ENCODE peak calls at places on chromosomes 12 and 14, in five cellular contexts. M is pancreas; B is thoracic aorta; A is IMR-90; N is CD4-positive, alpha-beta memory T cell. O is an unnamed sample.

GRCh38 chr14:21723431-21724045 is 49.9 kb upstream of the OR4E1 start:
- DNase-seq in N (peak), M (no peak), A (no peak), B (no peak), O (no peak)

GRCh38 chr12:44246481-44247105 is 410.7 kb downstream of the TMEM117 start:
- DNase-seq in B (no peak), A (peak), N (no peak), M (no peak), O (no peak)

GRCh38 chr12:910416-910815 is 39.1 kb downstream of the RAD52 start:
- DNase-seq in A (no peak), M (no peak), B (no peak), N (no peak), O (no peak)

GRCh38 chr12:1131811-1132224 is 140.8 kb downstream of the ERC1 start:
- DNase-seq in B (no peak), N (no peak), A (no peak), M (no peak), O (peak)

GRCh38 chr12:122363782-122364181 is 58.7 kb downstream of the CLIP1 start:
- DNase-seq in A (no peak), N (no peak), B (no peak), M (no peak), O (no peak)

GRCh38 chr12:46224401-46224800 is 44.4 kb downstream of the SLC38A1 start:
- DNase-seq in M (no peak), N (no peak), A (peak), B (no peak), O (no peak)

GRCh38 chr12:55706840-55707671 is 648 bp downstream of the ITGA7 start:
- DNase-seq in N (no peak), B (no peak), A (no peak), M (no peak), O (no peak)

GRCh38 chr12:15936751-15937150 is 25.6 kb downstream of the DERA start:
- DNase-seq in B (no peak), M (no peak), N (no peak), A (no peak), O (no peak)

GRCh38 chr12:51033457-51034089 is 7.4 kb upstream of the SLC11A2 start:
- DNase-seq in M (no peak), N (no peak), B (no peak), A (no peak), O (no peak)

GRCh38 chr12:51033048-51033447 is 6.9 kb upstream of the SLC11A2 start:
- DNase-seq in B (no peak), A (no peak), N (no peak), M (no peak), O (no peak)

GRCh38 chr12:51036165-51036765 is 10.1 kb upstream of the SLC11A2 start:
- DNase-seq in B (no peak), N (no peak), M (no peak), A (no peak), O (no peak)
- H3K27ac ChIP-seq in B (no peak), N (no peak), M (no peak), A (no peak), O (no peak)

GRCh38 chr12:98998697-98999299 is 353.7 kb downstream of the APAF1 start:
- DNase-seq in A (peak), N (no peak), M (no peak), B (no peak), O (no peak)
- H3K27ac ChIP-seq in A (no peak), N (no peak), M (no peak), B (no peak), O (peak)

GRCh38 chr12:92065664-92066063 is 80.0 kb downstream of the BTG1 start:
- DNase-seq in N (no peak), A (no peak), B (no peak), M (no peak), O (no peak)

GRCh38 chr12:92063641-92064040 is 82.0 kb downstream of the BTG1 start:
- DNase-seq in M (no peak), A (peak), B (no peak), N (no peak), O (peak)

GRCh38 chr12:92062539-92063493 is 82.8 kb downstream of the BTG1 start:
- DNase-seq in N (no peak), B (no peak), M (no peak), A (no peak), O (no peak)

GRCh38 chr12:92064420-92064819 is 81.2 kb downstream of the BTG1 start:
- DNase-seq in M (no peak), N (no peak), A (no peak), B (no peak), O (no peak)

DNA sequence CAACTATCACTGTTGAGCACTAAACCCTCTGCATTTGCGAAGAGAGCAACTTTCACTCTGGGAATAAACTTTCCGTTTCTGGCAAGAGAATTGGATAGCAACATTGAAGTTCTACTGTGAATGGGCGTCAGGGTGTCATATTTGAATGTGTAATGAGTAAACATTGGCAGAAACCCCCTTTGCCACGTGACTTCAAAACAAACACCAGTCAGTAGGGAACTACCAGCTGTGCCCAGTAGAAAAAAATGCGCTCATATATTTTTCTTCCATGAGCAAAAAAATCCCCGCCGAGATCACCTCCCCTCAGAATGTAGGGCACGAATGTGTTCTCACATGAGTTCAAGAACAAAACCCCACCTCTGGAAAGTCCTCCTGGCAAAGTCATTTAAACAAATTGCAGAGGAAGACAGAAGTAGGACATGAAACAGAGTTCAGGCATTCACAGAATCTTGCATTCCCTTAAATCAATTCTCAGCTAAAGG is 80.6 kb downstream of the BTG1 start:
- DNase-seq in N (peak), M (no peak), A (peak), B (no peak), O (peak)
- H3K27ac ChIP-seq in N (no peak), M (peak), A (peak), B (no peak), O (no peak)

GRCh38 chr14:75442166-75442565 is 14.3 kb downstream of the JDP2 start:
- DNase-seq in N (no peak), B (no peak), A (no peak), M (no peak), O (no peak)

GRCh38 chr14:75440733-75441474 is 13.1 kb downstream of the JDP2 start:
- DNase-seq in B (no peak), M (no peak), A (peak), N (no peak), O (no peak)

GRCh38 chr14:75443203-75443969 is 15.6 kb downstream of the JDP2 start:
- DNase-seq in N (no peak), A (no peak), M (no peak), B (no peak), O (no peak)

GRCh38 chr14:75442642-75443041 is 14.8 kb downstream of the JDP2 start:
- DNase-seq in N (no peak), M (no peak), B (no peak), A (peak), O (no peak)

DNA sequence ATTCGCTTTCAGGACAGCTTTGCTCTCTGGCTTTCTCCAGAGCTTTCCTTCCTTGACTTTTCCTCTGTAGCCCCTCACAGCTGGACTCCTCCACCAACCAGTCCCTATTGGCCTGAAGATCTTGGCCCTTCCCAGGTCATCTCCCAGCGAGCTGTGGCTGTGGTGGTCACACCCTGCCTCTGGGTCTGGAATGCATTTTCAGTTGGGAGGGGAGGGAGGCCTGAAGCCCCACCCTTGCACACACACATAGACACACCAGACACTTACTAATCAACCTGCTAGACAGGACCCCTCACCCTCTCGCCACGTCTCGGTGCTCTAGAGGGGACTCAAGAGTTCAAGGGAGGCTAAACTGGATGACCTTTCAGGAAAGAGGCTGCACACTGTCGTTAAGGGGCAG is 13.9 kb downstream of the JDP2 start:
- DNase-seq in A (no peak), M (no peak), B (no peak), N (no peak), O (no peak)
- H3K27ac ChIP-seq in A (peak), M (peak), B (peak), N (no peak), O (no peak)

GRCh38 chr14:105076296-105076804 is 11.1 kb upstream of the GPR132 start:
- DNase-seq in M (no peak), A (no peak), B (no peak), N (no peak), O (no peak)

GRCh38 chr14:105078294-105078693 is 13.1 kb upstream of the GPR132 start:
- DNase-seq in M (no peak), A (no peak), N (no peak), B (no peak), O (no peak)

GRCh38 chr14:105075364-105076295 is 10.4 kb upstream of the GPR132 start:
- DNase-seq in A (peak), N (no peak), M (peak), B (no peak), O (no peak)

GRCh38 chr14:105076805-105077648 is 11.8 kb upstream of the GPR132 start:
- DNase-seq in M (no peak), N (no peak), B (no peak), A (no peak), O (no peak)

GRCh38 chr14:105077649-105077995 is 12.4 kb upstream of the GPR132 start:
- DNase-seq in M (no peak), A (no peak), N (no peak), B (no peak), O (no peak)
- H3K27ac ChIP-seq in M (no peak), A (no peak), N (no peak), B (no peak), O (no peak)